ENCODE peak calls at places on chromosomes 7 and 10, in nine cellular contexts. One of them, this sample, is unnamed.

GRCh38 chr10:31554556-31554955 is 235.5 kb downstream of the ZEB1 start:
- DNase-seq in T follicular helper cell: no peak
- DNase-seq in DMS153: no peak
- DNase-seq in Kasumi-1: no peak
- DNase-seq in WERI-Rb-1: no peak
- DNase-seq in T-cell: no peak
- DNase-seq in cardiac fibroblast: peak
- DNase-seq in iPS DF 19.7: no peak
- DNase-seq in LoVo: no peak
- DNase-seq in this sample: peak

GRCh38 chr10:36725581-36726520 is 399.5 kb upstream of the ANKRD30A start:
- DNase-seq in T follicular helper cell: no peak
- DNase-seq in DMS153: peak
- DNase-seq in Kasumi-1: peak
- DNase-seq in WERI-Rb-1: peak
- DNase-seq in T-cell: no peak
- DNase-seq in cardiac fibroblast: peak
- DNase-seq in iPS DF 19.7: peak
- DNase-seq in LoVo: peak
- DNase-seq in this sample: peak

GRCh38 chr10:102114861-102115618 is 5.1 kb downstream of the LDB1 start:
- DNase-seq in T follicular helper cell: peak
- DNase-seq in DMS153: peak
- DNase-seq in Kasumi-1: peak
- DNase-seq in WERI-Rb-1: peak
- DNase-seq in T-cell: peak
- DNase-seq in cardiac fibroblast: peak
- DNase-seq in iPS DF 19.7: peak
- DNase-seq in LoVo: peak
- DNase-seq in this sample: no peak

GRCh38 chr10:114328876-114329275 is 75.4 kb downstream of the AFAP1L2 start:
- DNase-seq in T follicular helper cell: no peak
- DNase-seq in DMS153: no peak
- DNase-seq in Kasumi-1: no peak
- DNase-seq in WERI-Rb-1: no peak
- DNase-seq in T-cell: no peak
- DNase-seq in cardiac fibroblast: peak
- DNase-seq in iPS DF 19.7: no peak
- DNase-seq in LoVo: no peak
- DNase-seq in this sample: no peak

GRCh38 chr10:101840741-101841453 is 2.7 kb downstream of the KCNIP2 start:
- DNase-seq in T follicular helper cell: peak
- DNase-seq in DMS153: peak
- DNase-seq in Kasumi-1: peak
- DNase-seq in WERI-Rb-1: peak
- DNase-seq in T-cell: peak
- DNase-seq in cardiac fibroblast: peak
- DNase-seq in iPS DF 19.7: no peak
- DNase-seq in LoVo: peak
- DNase-seq in this sample: no peak

GRCh38 chr10:77920495-77920894 is 6.1 kb downstream of the DLG5 start:
- DNase-seq in T follicular helper cell: no peak
- DNase-seq in DMS153: no peak
- DNase-seq in Kasumi-1: no peak
- DNase-seq in WERI-Rb-1: no peak
- DNase-seq in T-cell: no peak
- DNase-seq in cardiac fibroblast: no peak
- DNase-seq in iPS DF 19.7: no peak
- DNase-seq in LoVo: no peak
- DNase-seq in this sample: no peak

GRCh38 chr10:77036993-77037734 is 600.4 kb downstream of the KCNMA1 start:
- DNase-seq in T follicular helper cell: no peak
- DNase-seq in DMS153: peak
- DNase-seq in Kasumi-1: peak
- DNase-seq in WERI-Rb-1: peak
- DNase-seq in T-cell: no peak
- DNase-seq in cardiac fibroblast: peak
- DNase-seq in iPS DF 19.7: peak
- DNase-seq in LoVo: no peak
- DNase-seq in this sample: no peak

GRCh38 chr7:96174812-96175211 is 147.1 kb downstream of the SLC25A13 start:
- DNase-seq in T follicular helper cell: no peak
- DNase-seq in DMS153: no peak
- DNase-seq in Kasumi-1: no peak
- DNase-seq in WERI-Rb-1: no peak
- DNase-seq in T-cell: no peak
- DNase-seq in cardiac fibroblast: no peak
- DNase-seq in iPS DF 19.7: peak
- DNase-seq in LoVo: no peak
- DNase-seq in this sample: no peak

GRCh38 chr7:108181073-108181985 is 51.2 kb upstream of the LAMB4 start:
- DNase-seq in T follicular helper cell: no peak
- DNase-seq in DMS153: no peak
- DNase-seq in Kasumi-1: peak
- DNase-seq in WERI-Rb-1: no peak
- DNase-seq in T-cell: no peak
- DNase-seq in cardiac fibroblast: peak
- DNase-seq in iPS DF 19.7: peak
- DNase-seq in LoVo: peak
- DNase-seq in this sample: no peak

GRCh38 chr7:18638594-18639452 is 143.3 kb downstream of the HDAC9 start:
- DNase-seq in T follicular helper cell: no peak
- DNase-seq in DMS153: no peak
- DNase-seq in Kasumi-1: no peak
- DNase-seq in WERI-Rb-1: no peak
- DNase-seq in T-cell: no peak
- DNase-seq in cardiac fibroblast: peak
- DNase-seq in iPS DF 19.7: no peak
- DNase-seq in LoVo: no peak
- DNase-seq in this sample: peak

GRCh38 chr10:4725917-4726606 is 99.9 kb upstream of the AKR1E2 start:
- DNase-seq in T follicular helper cell: no peak
- DNase-seq in DMS153: peak
- DNase-seq in Kasumi-1: no peak
- DNase-seq in WERI-Rb-1: no peak
- DNase-seq in T-cell: no peak
- DNase-seq in cardiac fibroblast: peak
- DNase-seq in iPS DF 19.7: no peak
- DNase-seq in LoVo: peak
- DNase-seq in this sample: peak

GRCh38 chr7:55971045-55971444 is 6.7 kb downstream of the NIPSNAP2 start:
- DNase-seq in T follicular helper cell: no peak
- DNase-seq in DMS153: no peak
- DNase-seq in Kasumi-1: no peak
- DNase-seq in WERI-Rb-1: no peak
- DNase-seq in T-cell: no peak
- DNase-seq in cardiac fibroblast: no peak
- DNase-seq in iPS DF 19.7: no peak
- DNase-seq in LoVo: no peak
- DNase-seq in this sample: no peak

GRCh38 chr10:11236234-11236633 is 218.6 kb downstream of the CELF2 start:
- DNase-seq in T follicular helper cell: peak
- DNase-seq in DMS153: no peak
- DNase-seq in Kasumi-1: no peak
- DNase-seq in WERI-Rb-1: no peak
- DNase-seq in T-cell: no peak
- DNase-seq in cardiac fibroblast: no peak
- DNase-seq in iPS DF 19.7: no peak
- DNase-seq in LoVo: no peak
- DNase-seq in this sample: peak

GRCh38 chr7:22121702-22122474 is 176.2 kb upstream of the CDCA7L start:
- DNase-seq in T follicular helper cell: no peak
- DNase-seq in DMS153: no peak
- DNase-seq in Kasumi-1: peak
- DNase-seq in WERI-Rb-1: no peak
- DNase-seq in T-cell: no peak
- DNase-seq in cardiac fibroblast: peak
- DNase-seq in iPS DF 19.7: no peak
- DNase-seq in LoVo: no peak
- DNase-seq in this sample: no peak

GRCh38 chr10:22247636-22248035 is 29.8 kb upstream of the EBLN1 start:
- DNase-seq in T follicular helper cell: no peak
- DNase-seq in DMS153: no peak
- DNase-seq in Kasumi-1: no peak
- DNase-seq in WERI-Rb-1: no peak
- DNase-seq in T-cell: no peak
- DNase-seq in cardiac fibroblast: no peak
- DNase-seq in iPS DF 19.7: no peak
- DNase-seq in LoVo: no peak
- DNase-seq in this sample: no peak

GRCh38 chr7:75830978-75831377 is 17.4 kb upstream of the CCL24 start:
- DNase-seq in T follicular helper cell: no peak
- DNase-seq in DMS153: no peak
- DNase-seq in Kasumi-1: no peak
- DNase-seq in WERI-Rb-1: no peak
- DNase-seq in T-cell: no peak
- DNase-seq in cardiac fibroblast: no peak
- DNase-seq in iPS DF 19.7: no peak
- DNase-seq in LoVo: no peak
- DNase-seq in this sample: no peak

GRCh38 chr10:8404721-8405120 is 350.2 kb downstream of the GATA3 start:
- DNase-seq in T follicular helper cell: peak
- DNase-seq in DMS153: no peak
- DNase-seq in Kasumi-1: no peak
- DNase-seq in WERI-Rb-1: no peak
- DNase-seq in T-cell: peak
- DNase-seq in cardiac fibroblast: no peak
- DNase-seq in iPS DF 19.7: no peak
- DNase-seq in LoVo: peak
- DNase-seq in this sample: no peak

GRCh38 chr7:28369523-28369922 is 42.8 kb upstream of the CREB5 start:
- DNase-seq in T follicular helper cell: no peak
- DNase-seq in DMS153: no peak
- DNase-seq in Kasumi-1: no peak
- DNase-seq in WERI-Rb-1: no peak
- DNase-seq in T-cell: no peak
- DNase-seq in cardiac fibroblast: no peak
- DNase-seq in iPS DF 19.7: no peak
- DNase-seq in LoVo: no peak
- DNase-seq in this sample: no peak

GRCh38 chr10:9302142-9302746 is 1247.8 kb downstream of the GATA3 start:
- DNase-seq in T follicular helper cell: peak
- DNase-seq in DMS153: peak
- DNase-seq in Kasumi-1: peak
- DNase-seq in WERI-Rb-1: no peak
- DNase-seq in T-cell: no peak
- DNase-seq in cardiac fibroblast: peak
- DNase-seq in iPS DF 19.7: no peak
- DNase-seq in LoVo: peak
- DNase-seq in this sample: peak

GRCh38 chr7:6646380-6646950 is 9.3 kb downstream of the ZNF316 start:
- DNase-seq in T follicular helper cell: no peak
- DNase-seq in DMS153: no peak
- DNase-seq in Kasumi-1: no peak
- DNase-seq in WERI-Rb-1: no peak
- DNase-seq in T-cell: no peak
- DNase-seq in cardiac fibroblast: no peak
- DNase-seq in iPS DF 19.7: no peak
- DNase-seq in LoVo: no peak
- DNase-seq in this sample: no peak

GRCh38 chr7:5780801-5781496 is 514 bp downstream of the RNF216 start:
- DNase-seq in T follicular helper cell: peak
- DNase-seq in DMS153: no peak
- DNase-seq in Kasumi-1: no peak
- DNase-seq in WERI-Rb-1: no peak
- DNase-seq in T-cell: peak
- DNase-seq in cardiac fibroblast: peak
- DNase-seq in iPS DF 19.7: no peak
- DNase-seq in LoVo: no peak
- DNase-seq in this sample: no peak

GRCh38 chr10:77692782-77693181 is 55.2 kb upstream of the KCNMA1 start:
- DNase-seq in T follicular helper cell: no peak
- DNase-seq in DMS153: no peak
- DNase-seq in Kasumi-1: no peak
- DNase-seq in WERI-Rb-1: no peak
- DNase-seq in T-cell: no peak
- DNase-seq in cardiac fibroblast: peak
- DNase-seq in iPS DF 19.7: no peak
- DNase-seq in LoVo: no peak
- DNase-seq in this sample: peak

This sample was measured in kidney epithelial cell.